ENCODE peak calls at places on chromosomes 4 and X, in four cellular contexts. S is uterus, E is brain microvascular endothelial cell, B is coronary artery. R is an unnamed sample.
A peak's percentile ranks its signal among the peaks of the same experiment; 100 is the strongest.

GRCh38 chrX:155028192-155028591 is 1.5 kb downstream of the FUNDC2 start:
- DNase-seq in S (no peak), E (no peak), B (no peak), R (no peak)

GRCh38 chr4:154039435-154040061 is 250.7 kb upstream of the SFRP2 start:
- DNase-seq in S (no peak), E (no peak), B (no peak), R (peak; percentile 16)

GRCh38 chr4:76453232-76453631 is 18.2 kb downstream of the SHROOM3 start:
- DNase-seq in S (no peak), E (no peak), B (no peak), R (no peak)

GRCh38 chrX:69128573-69128972 is 36.7 kb downstream of the PJA1 start:
- DNase-seq in S (peak; percentile 32), E (no peak), B (no peak), R (peak; percentile 22)

GRCh38 chr4:77994194-77994721 is 62.9 kb upstream of the FRAS1 start:
- DNase-seq in S (no peak), E (peak; percentile 71), B (no peak), R (peak; percentile 86)

GRCh38 chr4:90786602-90787001 is 659.4 kb downstream of the CCSER1 start:
- DNase-seq in S (no peak), E (no peak), B (no peak), R (no peak)

GRCh38 chr4:96003941-96004340 is 164.0 kb downstream of the PDHA2 start:
- DNase-seq in S (no peak), E (no peak), B (no peak), R (no peak)

GRCh38 chr4:108034560-108034959 is 44.9 kb downstream of the HADH start:
- DNase-seq in S (no peak), E (no peak), B (no peak), R (no peak)

GRCh38 chr4:164023214-164023613 is 528.7 kb downstream of the TMA16 start:
- DNase-seq in S (no peak), E (no peak), B (no peak), R (no peak)

GRCh38 chr4:113382704-113383103 is 333.3 kb downstream of the ANK2 start:
- DNase-seq in S (no peak), E (no peak), B (no peak), R (peak; percentile 1)

GRCh38 chrX:49725401-49725800 is 29.6 kb upstream of the PAGE1 start:
- DNase-seq in S (no peak), E (no peak), B (no peak), R (no peak)

GRCh38 chrX:65932173-65933084 is 107.5 kb downstream of the VSIG4 start:
- DNase-seq in S (no peak), E (no peak), B (no peak), R (no peak)

GRCh38 chrX:133983974-133984578 is 1.3 kb downstream of the GPC3 start:
- DNase-seq in S (no peak), E (no peak), B (no peak), R (no peak)

GRCh38 chrX:133984857-133985163 is 584 bp downstream of the GPC3 start:
- DNase-seq in S (no peak), E (no peak), B (no peak), R (no peak)

GRCh38 chrX:133981908-133982307 is 3.5 kb downstream of the GPC3 start:
- DNase-seq in S (no peak), E (no peak), B (no peak), R (no peak)

GRCh38 chrX:133985164-133986007 is at the start of gene GPC3:
- DNase-seq in S (peak; percentile 32), E (no peak), B (no peak), R (peak; percentile 20)

GRCh38 chrX:133983243-133983973 is 2.0 kb downstream of the GPC3 start:
- DNase-seq in S (no peak), E (no peak), B (no peak), R (no peak)
- H3K4me3 ChIP-seq in S (no peak overlapping the region), E (no peak overlapping the region), B (no peak overlapping the region), R (no peak overlapping the region)

GRCh38 chr4:48653217-48654014 is 126.7 kb downstream of the FRYL start:
- DNase-seq in S (no peak), E (peak; percentile 74), B (peak; percentile 78), R (peak; percentile 78)
- H3K4me3 ChIP-seq in S (no peak overlapping the region), E (no peak overlapping the region), B (peak overlapping the region; percentile 52), R (peak overlapping the region; percentile 15)

DNA sequence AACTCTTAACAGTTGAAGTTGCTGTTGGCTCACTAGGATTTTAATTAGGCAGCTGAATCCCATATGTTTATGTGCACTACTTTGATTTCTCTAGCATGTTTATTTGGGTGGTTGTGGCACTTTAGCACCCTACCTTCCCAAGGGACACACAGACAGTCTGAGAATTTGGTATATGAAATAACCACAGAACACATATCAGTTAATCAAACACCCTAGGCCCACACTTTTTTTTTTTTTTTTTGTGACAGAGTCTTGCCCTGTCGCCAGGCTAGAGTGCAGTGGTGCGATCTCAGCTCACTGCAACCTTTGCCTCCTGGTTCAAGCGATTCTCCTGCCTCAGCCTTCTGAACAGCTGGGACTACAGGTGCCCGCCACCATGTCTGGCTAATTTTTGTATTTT is 130.5 kb downstream of the DCK start:
- DNase-seq in S (no peak), E (no peak), B (no peak), R (no peak)
- H3K4me3 ChIP-seq in S (no peak overlapping the region), E (no peak overlapping the region), B (no peak overlapping the region), R (no peak overlapping the region)

DNA sequence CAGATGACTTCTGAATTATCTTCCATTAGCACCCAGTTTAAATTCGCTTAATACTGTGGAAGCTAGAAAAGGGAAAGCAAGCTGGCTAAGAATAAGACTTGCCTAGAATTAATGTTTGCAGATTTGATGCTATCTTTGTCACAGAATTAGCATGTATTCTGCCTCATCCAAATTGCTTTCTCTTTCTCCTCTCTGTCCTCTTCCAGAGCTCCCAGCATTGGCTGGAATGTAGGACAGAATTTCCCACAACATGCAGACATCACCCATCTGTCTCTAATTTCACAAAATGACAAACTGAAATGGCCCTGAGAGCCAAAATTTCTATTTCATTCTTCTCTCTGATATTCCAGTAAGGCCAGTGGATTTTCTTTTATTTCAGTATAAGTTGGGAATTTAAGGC is 188.9 kb downstream of the RCHY1 start:
- DNase-seq in S (no peak), E (no peak), B (no peak), R (no peak)
- H3K4me3 ChIP-seq in S (no peak overlapping the region), E (no peak overlapping the region), B (no peak overlapping the region), R (no peak overlapping the region)

GRCh38 chr4:1259966-1260365 is 11.0 kb upstream of the CTBP1 start:
- DNase-seq in S (no peak), E (no peak), B (no peak), R (no peak)
- H3K4me3 ChIP-seq in S (no peak overlapping the region), E (no peak overlapping the region), B (no peak overlapping the region), R (no peak overlapping the region)

DNA sequence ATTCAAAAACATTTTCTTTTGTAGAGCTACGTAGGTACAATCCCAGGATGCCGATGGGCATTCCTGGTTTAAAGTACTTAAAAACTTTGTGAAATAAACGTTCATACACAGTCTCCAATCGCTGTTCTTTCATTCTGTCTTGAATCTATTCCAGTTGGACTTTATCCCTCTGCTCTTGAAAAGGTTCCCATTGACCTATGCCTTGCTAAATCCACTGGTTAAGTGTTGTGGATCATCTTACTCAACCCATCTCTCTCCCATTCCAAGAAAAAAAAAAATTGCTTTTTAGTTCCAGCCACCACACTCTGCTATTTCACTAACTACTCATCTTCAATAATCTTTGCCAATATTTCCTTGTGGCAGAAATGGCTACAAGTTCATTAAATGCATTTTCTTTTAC is 542.3 kb upstream of the GRIA3 start:
- DNase-seq in S (no peak), E (no peak), B (no peak), R (no peak)
- H3K4me3 ChIP-seq in S (no peak overlapping the region), E (no peak overlapping the region), B (no peak overlapping the region), R (no peak overlapping the region)

GRCh38 chr4:2402941-2403340 is 15.5 kb downstream of the ZFYVE28 start:
- DNase-seq in S (no peak), E (no peak), B (no peak), R (no peak)
- H3K4me3 ChIP-seq in S (no peak overlapping the region), E (no peak overlapping the region), B (peak overlapping the region; percentile 69), R (no peak overlapping the region)

GRCh38 chr4:94158883-94159282 is 48.8 kb upstream of the SMARCAD1 start:
- DNase-seq in S (no peak), E (no peak), B (no peak), R (no peak)

GRCh38 chr4:94165256-94165655 is 42.4 kb upstream of the SMARCAD1 start:
- DNase-seq in S (no peak), E (no peak), B (no peak), R (no peak)

GRCh38 chr4:94156816-94157215 is 50.8 kb upstream of the SMARCAD1 start:
- DNase-seq in S (no peak), E (no peak), B (no peak), R (no peak)

GRCh38 chr4:94160774-94161173 is 46.9 kb upstream of the SMARCAD1 start:
- DNase-seq in S (no peak), E (no peak), B (no peak), R (no peak)

DNA sequence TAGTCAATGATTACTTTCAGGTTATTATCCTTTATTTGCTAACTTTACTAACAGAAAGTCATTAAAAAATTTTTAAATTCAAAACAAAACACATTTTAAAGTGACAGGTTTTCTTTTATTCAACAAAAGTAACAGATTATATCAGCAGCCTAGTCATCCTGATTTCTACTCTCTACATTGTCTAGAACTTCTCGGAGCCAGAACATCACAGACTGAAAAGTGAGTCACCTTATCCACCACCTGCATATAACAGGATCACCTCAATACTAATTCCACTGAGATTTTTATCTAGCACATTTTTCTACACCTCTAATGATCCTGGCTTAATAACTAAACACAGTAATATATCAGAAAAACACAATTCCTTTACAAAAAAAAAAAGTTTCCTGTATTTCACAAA is 47.9 kb upstream of the SMARCAD1 start:
- DNase-seq in S (no peak), E (no peak), B (no peak), R (no peak)
- H3K4me3 ChIP-seq in S (no peak overlapping the region), E (no peak overlapping the region), B (no peak overlapping the region), R (no peak overlapping the region)

GRCh38 chrX:623268-623598 is 7.4 kb upstream of the SHOX start:
- DNase-seq in S (no peak), E (no peak), B (no peak), R (no peak)
- H3K4me3 ChIP-seq in S (no peak overlapping the region), E (no peak overlapping the region), B (no peak overlapping the region), R (no peak overlapping the region)

R was measured in choroid plexus epithelial cell.